ENCODE peak calls at places on chromosomes 12 and 14, in four cellular contexts. W is nephron progenitor cell, B is astrocyte of the spinal cord, L is uterus. M is an unnamed sample.

GRCh38 chr14:95476747-95477146 is 39.7 kb downstream of the SYNE3 start:
- DNase-seq in W (no peak), L (no peak), B (no peak), M (no peak)

GRCh38 chr12:12734054-12734453 is 16.9 kb downstream of the CDKN1B start:
- DNase-seq in B (peak), W (no peak), L (no peak), M (no peak)

GRCh38 chr12:54701940-54702592 is 53.9 kb upstream of the DCD start:
- DNase-seq in B (peak), W (no peak), L (no peak), M (no peak)

GRCh38 chr12:114476159-114476558 is 70.2 kb upstream of the TBX5 start:
- DNase-seq in L (no peak), W (no peak), B (peak), M (no peak)

GRCh38 chr14:105876158-105876557 is 349.8 kb downstream of the TMEM121 start:
- DNase-seq in W (no peak), B (no peak), L (no peak), M (no peak)

GRCh38 chr12:132766380-132767085 is 4.9 kb upstream of the ANKLE2 start:
- DNase-seq in L (no peak), B (peak), W (no peak), M (no peak)

GRCh38 chr12:50110762-50111416 is 1.1 kb upstream of the COX14 start:
- DNase-seq in W (peak), L (peak), B (no peak), M (no peak)

GRCh38 chr14:102272392-102272791 is 32.6 kb downstream of the MOK start:
- DNase-seq in B (peak), W (no peak), L (no peak), M (no peak)

GRCh38 chr12:78192979-78193378 is 362.3 kb downstream of the NAV3 start:
- DNase-seq in W (no peak), L (no peak), B (peak), M (no peak)

GRCh38 chr14:56730468-56731145 is 79.7 kb downstream of the OTX2 start:
- DNase-seq in W (peak), L (no peak), B (no peak), M (no peak)

GRCh38 chr14:20524027-20524426 is 18.7 kb downstream of the RNASE10 start:
- DNase-seq in W (no peak), L (no peak), B (no peak), M (no peak)

GRCh38 chr14:23047042-23047634 is 5.1 kb downstream of the PSMB11 start:
- DNase-seq in L (no peak), B (no peak), W (no peak), M (no peak)

GRCh38 chr14:32361674-32362073 is 32.6 kb downstream of the AKAP6 start:
- DNase-seq in B (no peak), W (no peak), L (no peak), M (no peak)

GRCh38 chr14:81200041-81200440 is 20.7 kb downstream of the GTF2A1 start:
- DNase-seq in B (no peak), W (no peak), L (no peak), M (no peak)

GRCh38 chr14:68442828-68443460 is 349.9 kb downstream of the ZFP36L1 start:
- DNase-seq in L (no peak), B (peak), W (no peak), M (no peak)

GRCh38 chr12:3042394-3042793 is 34.8 kb upstream of the TSPAN9 start:
- DNase-seq in L (no peak), B (no peak), W (no peak), M (no peak)

GRCh38 chr12:114166360-114166759 is 200.2 kb upstream of the RBM19 start:
- DNase-seq in B (peak), L (peak), W (peak), M (peak)

GRCh38 chr12:236445-236844 is 22.5 kb upstream of the SLC6A12 start:
- DNase-seq in B (no peak), L (no peak), W (no peak), M (no peak)

GRCh38 chr12:3313655-3314305 is 177.2 kb upstream of the PRMT8 start:
- DNase-seq in B (no peak), W (peak), L (no peak), M (no peak)

GRCh38 chr12:48125985-48126384 is 6.8 kb downstream of the PFKM start:
- DNase-seq in B (no peak), L (no peak), W (no peak), M (no peak)
- TF ChIP-seq CTCF in B (no peak), L (no peak), W (no peak), M (no peak)

GRCh38 chr12:116141110-116141832 is 136.2 kb downstream of the MED13L start:
- DNase-seq in L (no peak), W (no peak), B (no peak), M (no peak)
- TF ChIP-seq CTCF in L (no peak), W (no peak), B (peak), M (no peak)

DNA sequence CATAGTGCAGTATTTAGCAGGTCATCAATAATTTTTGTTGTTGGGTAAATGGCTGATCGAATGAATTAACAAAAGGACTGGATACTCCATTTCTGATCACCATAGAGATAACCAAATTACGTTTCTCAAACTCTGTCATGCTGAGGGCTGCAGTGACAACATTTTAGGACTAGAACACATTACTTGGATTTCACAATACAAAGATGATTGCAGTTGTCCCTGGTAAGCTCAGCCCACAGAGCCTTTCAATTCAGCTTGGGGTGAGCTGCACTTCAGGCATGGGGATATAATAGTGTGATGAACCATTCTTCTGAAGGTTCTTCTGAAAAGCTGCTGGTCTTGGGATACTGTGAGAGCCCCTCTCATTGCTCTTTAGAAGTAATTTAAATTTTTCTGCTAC is 74.4 kb downstream of the FAR2 start:
- DNase-seq in L (no peak), W (no peak), B (no peak), M (no peak)
- TF ChIP-seq CTCF in L (no peak), W (no peak), B (no peak), M (no peak)

DNA sequence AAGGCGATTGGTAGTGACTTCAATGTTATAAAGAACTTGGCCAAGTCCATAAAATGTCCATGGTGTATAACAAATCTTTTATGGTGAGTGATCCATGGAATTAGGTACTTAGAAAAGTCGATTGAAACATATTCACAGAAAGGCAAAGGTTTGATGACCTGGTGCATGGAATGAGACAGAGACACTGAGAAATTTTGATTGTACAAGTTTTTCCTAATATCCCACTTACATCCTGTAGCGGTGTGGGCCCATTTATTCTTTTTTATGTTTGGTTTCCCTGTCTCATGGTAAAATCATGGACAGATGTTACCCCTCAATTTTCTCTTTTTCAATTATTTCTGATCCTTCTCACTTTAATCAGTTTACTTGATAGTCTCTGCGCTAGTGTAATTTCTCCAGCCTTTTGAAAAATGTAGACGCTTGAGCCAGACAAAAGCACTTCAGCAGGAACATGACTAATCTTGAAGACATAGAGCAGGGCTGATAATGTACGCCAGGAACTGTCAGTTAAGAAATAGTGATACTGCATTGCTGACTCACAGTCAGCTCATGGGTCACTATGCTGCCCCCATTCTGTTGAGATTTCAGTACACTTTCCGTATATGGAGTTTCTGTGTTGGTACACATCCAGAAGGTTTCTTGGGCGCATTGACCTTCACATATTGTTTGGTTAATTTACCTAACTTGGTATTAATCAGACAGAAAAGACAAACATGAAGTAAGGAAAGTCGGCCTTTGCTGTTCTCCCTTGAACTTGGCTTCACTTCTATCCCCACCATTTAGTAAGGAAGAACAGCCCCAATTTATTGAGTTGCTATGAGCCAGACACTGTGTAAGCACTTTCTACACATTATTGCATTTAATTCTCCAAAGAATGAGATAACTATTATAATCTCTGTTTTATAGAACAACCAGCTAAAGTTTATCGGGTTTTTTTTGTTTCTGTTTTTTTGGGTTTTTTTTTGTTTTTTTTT is 841.7 kb downstream of the DIO2 start:
- DNase-seq in B (peak), W (no peak), L (peak), M (no peak)
- TF ChIP-seq CTCF in B (peak), W (no peak), L (peak), M (no peak)

DNA sequence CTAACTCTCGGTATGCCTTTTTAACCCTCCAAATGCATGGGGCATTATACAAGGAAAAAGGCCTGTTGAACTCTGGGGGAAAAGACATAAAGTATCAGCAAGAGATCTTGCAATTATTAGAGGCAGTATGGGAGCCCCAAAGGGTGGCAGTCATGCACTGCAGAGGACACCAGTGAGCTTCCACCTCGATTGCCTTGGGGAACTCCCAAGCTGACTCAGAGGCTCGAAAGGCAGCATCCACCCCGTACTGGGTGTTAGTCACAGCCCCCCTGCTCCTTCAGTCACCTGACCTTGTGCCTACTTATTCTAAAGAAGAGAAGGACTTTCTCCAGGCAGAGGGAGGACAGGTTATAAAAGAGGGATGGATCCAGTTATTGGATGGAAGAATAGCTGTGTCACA is 781.4 kb upstream of the TMEM132C start:
- DNase-seq in W (no peak), L (no peak), B (peak), M (no peak)
- TF ChIP-seq CTCF in W (no peak), L (no peak), B (peak), M (no peak)

M was measured in progenitor cell of endocrine pancreas.